ENCODE peak calls at places on chromosomes 5 and 9, in eight cellular contexts. One of them, this sample, is unnamed.
A peak's percentile ranks its signal among the peaks of the same experiment; 100 is the strongest.

GRCh38 chr5:174719211-174719610 is 5.2 kb upstream of the MSX2 start:
- DNase-seq in colonic mucosa: no peak
- DNase-seq in adrenal gland: no peak
- DNase-seq in CD8-positive, alpha-beta T cell: no peak
- DNase-seq in IMR-90: no peak
- DNase-seq in upper lobe of right lung: no peak
- DNase-seq in MM.1S: no peak
- DNase-seq in sigmoid colon: no peak
- DNase-seq in this sample: no peak

GRCh38 chr5:82975812-82976211 is 101.4 kb downstream of the TMEM167A start:
- DNase-seq in sigmoid colon: no peak
- DNase-seq in MM.1S: no peak
- DNase-seq in adrenal gland: no peak
- DNase-seq in CD8-positive, alpha-beta T cell: no peak
- DNase-seq in IMR-90: no peak
- DNase-seq in colonic mucosa: no peak
- DNase-seq in upper lobe of right lung: no peak
- DNase-seq in this sample: no peak

GRCh38 chr9:107489144-107489673 is 360 bp downstream of the KLF4 start:
- DNase-seq in MM.1S: no peak
- DNase-seq in adrenal gland: peak; percentile 47
- DNase-seq in CD8-positive, alpha-beta T cell: no peak
- DNase-seq in IMR-90: no peak
- DNase-seq in sigmoid colon: no peak
- DNase-seq in upper lobe of right lung: no peak
- DNase-seq in colonic mucosa: no peak
- DNase-seq in this sample: no peak

GRCh38 chr9:19371942-19372341 is 8.1 kb downstream of the RPS6 start:
- DNase-seq in IMR-90: no peak
- DNase-seq in CD8-positive, alpha-beta T cell: no peak
- DNase-seq in upper lobe of right lung: no peak
- DNase-seq in sigmoid colon: no peak
- DNase-seq in MM.1S: no peak
- DNase-seq in adrenal gland: no peak
- DNase-seq in colonic mucosa: no peak
- DNase-seq in this sample: no peak

GRCh38 chr5:16392718-16393117 is 72.9 kb downstream of the ZNF622 start:
- DNase-seq in upper lobe of right lung: no peak
- DNase-seq in CD8-positive, alpha-beta T cell: no peak
- DNase-seq in sigmoid colon: no peak
- DNase-seq in adrenal gland: no peak
- DNase-seq in IMR-90: no peak
- DNase-seq in MM.1S: no peak
- DNase-seq in colonic mucosa: no peak
- DNase-seq in this sample: no peak

GRCh38 chr5:18466731-18467130 is 832.5 kb downstream of the TAF11L14 start:
- DNase-seq in colonic mucosa: no peak
- DNase-seq in adrenal gland: no peak
- DNase-seq in CD8-positive, alpha-beta T cell: no peak
- DNase-seq in sigmoid colon: no peak
- DNase-seq in MM.1S: no peak
- DNase-seq in IMR-90: no peak
- DNase-seq in upper lobe of right lung: no peak
- DNase-seq in this sample: no peak

GRCh38 chr9:123928471-123929176 is 1.3 kb downstream of the DENND1A start:
- DNase-seq in sigmoid colon: no peak
- DNase-seq in adrenal gland: no peak
- DNase-seq in CD8-positive, alpha-beta T cell: no peak
- DNase-seq in MM.1S: peak; percentile 19
- DNase-seq in IMR-90: peak; percentile 41
- DNase-seq in upper lobe of right lung: no peak
- DNase-seq in colonic mucosa: peak; percentile 36
- DNase-seq in this sample: no peak

GRCh38 chr5:170809551-170809950 is 26.0 kb downstream of the GABRP start:
- DNase-seq in IMR-90: peak; percentile 71
- DNase-seq in MM.1S: peak; percentile 76
- DNase-seq in colonic mucosa: no peak
- DNase-seq in adrenal gland: peak; percentile 39
- DNase-seq in upper lobe of right lung: no peak
- DNase-seq in sigmoid colon: no peak
- DNase-seq in CD8-positive, alpha-beta T cell: no peak
- DNase-seq in this sample: peak; percentile 7

GRCh38 chr9:36948051-36948450 is 86.0 kb downstream of the PAX5 start:
- DNase-seq in CD8-positive, alpha-beta T cell: no peak
- DNase-seq in upper lobe of right lung: peak; percentile 51
- DNase-seq in colonic mucosa: no peak
- DNase-seq in IMR-90: no peak
- DNase-seq in sigmoid colon: peak; percentile 47
- DNase-seq in MM.1S: no peak
- DNase-seq in adrenal gland: no peak
- DNase-seq in this sample: no peak

GRCh38 chr9:123358181-123358894 is 2.3 kb downstream of the CRB2 start:
- DNase-seq in colonic mucosa: no peak
- DNase-seq in sigmoid colon: no peak
- DNase-seq in MM.1S: no peak
- DNase-seq in CD8-positive, alpha-beta T cell: no peak
- DNase-seq in upper lobe of right lung: no peak
- DNase-seq in IMR-90: no peak
- DNase-seq in adrenal gland: no peak
- DNase-seq in this sample: no peak

GRCh38 chr5:93503598-93504067 is 77.4 kb downstream of the NR2F1-AS1 start:
- DNase-seq in sigmoid colon: no peak
- DNase-seq in MM.1S: no peak
- DNase-seq in IMR-90: peak; percentile 97
- DNase-seq in colonic mucosa: no peak
- DNase-seq in adrenal gland: no peak
- DNase-seq in upper lobe of right lung: no peak
- DNase-seq in CD8-positive, alpha-beta T cell: no peak
- DNase-seq in this sample: no peak

GRCh38 chr5:114447084-114447773 is 85.4 kb downstream of the KCNN2 start:
- DNase-seq in adrenal gland: no peak
- DNase-seq in CD8-positive, alpha-beta T cell: no peak
- DNase-seq in MM.1S: peak; percentile 12
- DNase-seq in sigmoid colon: no peak
- DNase-seq in IMR-90: peak; percentile 3
- DNase-seq in colonic mucosa: no peak
- DNase-seq in upper lobe of right lung: no peak
- DNase-seq in this sample: no peak

GRCh38 chr5:33936004-33936380 is 194 bp upstream of the RXFP3 start:
- DNase-seq in sigmoid colon: no peak
- DNase-seq in adrenal gland: peak; percentile 71
- DNase-seq in upper lobe of right lung: peak; percentile 73
- DNase-seq in IMR-90: peak; percentile 54
- DNase-seq in MM.1S: peak; percentile 21
- DNase-seq in CD8-positive, alpha-beta T cell: peak; percentile 5
- DNase-seq in colonic mucosa: peak; percentile 31
- DNase-seq in this sample: no peak

GRCh38 chr9:134928796-134929559 is 11.3 kb upstream of the FCN1 start:
- DNase-seq in sigmoid colon: peak; percentile 78
- DNase-seq in colonic mucosa: no peak
- DNase-seq in adrenal gland: no peak
- DNase-seq in IMR-90: no peak
- DNase-seq in CD8-positive, alpha-beta T cell: no peak
- DNase-seq in upper lobe of right lung: peak; percentile 74
- DNase-seq in MM.1S: no peak
- DNase-seq in this sample: no peak

GRCh38 chr5:39414429-39414828 is 10.4 kb downstream of the DAB2 start:
- DNase-seq in IMR-90: peak; percentile 52
- DNase-seq in colonic mucosa: no peak
- DNase-seq in adrenal gland: no peak
- DNase-seq in CD8-positive, alpha-beta T cell: no peak
- DNase-seq in MM.1S: no peak
- DNase-seq in upper lobe of right lung: no peak
- DNase-seq in sigmoid colon: no peak
- DNase-seq in this sample: no peak

GRCh38 chr5:39411985-39412384 is 12.8 kb downstream of the DAB2 start:
- DNase-seq in adrenal gland: no peak
- DNase-seq in MM.1S: no peak
- DNase-seq in colonic mucosa: no peak
- DNase-seq in upper lobe of right lung: no peak
- DNase-seq in sigmoid colon: no peak
- DNase-seq in CD8-positive, alpha-beta T cell: no peak
- DNase-seq in IMR-90: no peak
- DNase-seq in this sample: no peak

GRCh38 chr5:39415186-39415585 is 9.6 kb downstream of the DAB2 start:
- DNase-seq in upper lobe of right lung: no peak
- DNase-seq in IMR-90: no peak
- DNase-seq in adrenal gland: no peak
- DNase-seq in sigmoid colon: no peak
- DNase-seq in MM.1S: no peak
- DNase-seq in CD8-positive, alpha-beta T cell: no peak
- DNase-seq in colonic mucosa: no peak
- DNase-seq in this sample: no peak

GRCh38 chr5:39411051-39411450 is 13.7 kb downstream of the DAB2 start:
- DNase-seq in sigmoid colon: no peak
- DNase-seq in adrenal gland: no peak
- DNase-seq in IMR-90: peak; percentile 84
- DNase-seq in CD8-positive, alpha-beta T cell: no peak
- DNase-seq in upper lobe of right lung: no peak
- DNase-seq in colonic mucosa: no peak
- DNase-seq in MM.1S: no peak
- DNase-seq in this sample: no peak

GRCh38 chr5:39412995-39413394 is 11.8 kb downstream of the DAB2 start:
- DNase-seq in MM.1S: no peak
- DNase-seq in sigmoid colon: no peak
- DNase-seq in adrenal gland: peak; percentile 56
- DNase-seq in IMR-90: no peak
- DNase-seq in colonic mucosa: no peak
- DNase-seq in upper lobe of right lung: no peak
- DNase-seq in CD8-positive, alpha-beta T cell: no peak
- DNase-seq in this sample: no peak
- H3K4me3 ChIP-seq in MM.1S: no peak overlapping the region
- H3K4me3 ChIP-seq in sigmoid colon: no peak overlapping the region
- H3K4me3 ChIP-seq in adrenal gland: no peak overlapping the region
- H3K4me3 ChIP-seq in IMR-90: no peak overlapping the region
- H3K4me3 ChIP-seq in colonic mucosa: no peak overlapping the region
- H3K4me3 ChIP-seq in upper lobe of right lung: no peak overlapping the region
- H3K4me3 ChIP-seq in CD8-positive, alpha-beta T cell: no peak overlapping the region
- H3K4me3 ChIP-seq in this sample: no peak overlapping the region

DNA sequence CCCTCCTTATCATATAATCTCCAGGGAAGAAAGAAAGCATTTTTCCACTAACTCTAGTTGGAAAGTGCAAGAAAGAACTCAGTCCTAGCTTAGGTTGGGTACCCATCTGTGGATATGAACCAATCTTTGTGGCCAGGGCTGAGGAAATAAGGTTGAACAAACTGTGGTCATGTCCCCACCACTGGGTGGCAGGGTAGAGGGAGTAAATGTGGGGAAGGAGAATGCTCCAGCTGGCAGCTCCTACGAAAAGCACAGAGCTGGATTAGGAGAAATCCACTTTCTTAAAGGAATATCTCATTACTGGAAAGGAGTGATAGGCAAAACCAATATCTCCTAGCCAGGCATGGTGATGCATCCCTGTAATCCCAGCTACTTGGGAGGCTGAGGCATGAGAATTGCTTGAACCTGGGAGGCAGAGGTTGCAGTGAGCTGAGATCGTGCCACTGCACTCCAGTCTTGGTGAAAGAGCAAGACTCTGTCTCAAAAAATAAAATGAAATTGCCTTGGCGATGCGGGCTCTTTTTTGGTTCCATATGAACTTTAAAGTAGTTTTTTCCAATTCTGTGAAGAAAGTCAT is 175.1 kb downstream of the CCDC192 start:
- DNase-seq in MM.1S: peak; percentile 19
- DNase-seq in CD8-positive, alpha-beta T cell: no peak
- DNase-seq in sigmoid colon: no peak
- DNase-seq in IMR-90: peak; percentile 57
- DNase-seq in upper lobe of right lung: peak; percentile 62
- DNase-seq in colonic mucosa: peak; percentile 81
- DNase-seq in adrenal gland: peak; percentile 53
- DNase-seq in this sample: no peak
- TF ChIP-seq CTCF in MM.1S: peak; percentile 47
- TF ChIP-seq CTCF in CD8-positive, alpha-beta T cell: no peak
- TF ChIP-seq CTCF in sigmoid colon: peak; percentile 14
- TF ChIP-seq CTCF in IMR-90: peak; percentile 63
- TF ChIP-seq CTCF in upper lobe of right lung: peak; percentile 56
- TF ChIP-seq CTCF in colonic mucosa: no peak
- TF ChIP-seq CTCF in adrenal gland: peak; percentile 41
- TF ChIP-seq CTCF in this sample: peak; percentile 48

GRCh38 chr5:115577741-115578140 is 24.5 kb downstream of the TICAM2 start:
- DNase-seq in CD8-positive, alpha-beta T cell: no peak
- DNase-seq in IMR-90: no peak
- DNase-seq in sigmoid colon: no peak
- DNase-seq in upper lobe of right lung: no peak
- DNase-seq in adrenal gland: no peak
- DNase-seq in MM.1S: no peak
- DNase-seq in colonic mucosa: no peak
- DNase-seq in this sample: peak; percentile 65

GRCh38 chr5:115579216-115579615 is 23.1 kb downstream of the TICAM2 start:
- DNase-seq in CD8-positive, alpha-beta T cell: no peak
- DNase-seq in upper lobe of right lung: no peak
- DNase-seq in colonic mucosa: no peak
- DNase-seq in adrenal gland: no peak
- DNase-seq in MM.1S: no peak
- DNase-seq in sigmoid colon: no peak
- DNase-seq in IMR-90: no peak
- DNase-seq in this sample: no peak

GRCh38 chr5:115578657-115579056 is 23.6 kb downstream of the TICAM2 start:
- DNase-seq in IMR-90: no peak
- DNase-seq in adrenal gland: no peak
- DNase-seq in CD8-positive, alpha-beta T cell: no peak
- DNase-seq in colonic mucosa: no peak
- DNase-seq in MM.1S: no peak
- DNase-seq in upper lobe of right lung: no peak
- DNase-seq in sigmoid colon: no peak
- DNase-seq in this sample: no peak

GRCh38 chr5:115580941-115581340 is 21.3 kb downstream of the TICAM2 start:
- DNase-seq in adrenal gland: no peak
- DNase-seq in upper lobe of right lung: no peak
- DNase-seq in CD8-positive, alpha-beta T cell: no peak
- DNase-seq in colonic mucosa: no peak
- DNase-seq in sigmoid colon: no peak
- DNase-seq in MM.1S: no peak
- DNase-seq in IMR-90: no peak
- DNase-seq in this sample: no peak

DNA sequence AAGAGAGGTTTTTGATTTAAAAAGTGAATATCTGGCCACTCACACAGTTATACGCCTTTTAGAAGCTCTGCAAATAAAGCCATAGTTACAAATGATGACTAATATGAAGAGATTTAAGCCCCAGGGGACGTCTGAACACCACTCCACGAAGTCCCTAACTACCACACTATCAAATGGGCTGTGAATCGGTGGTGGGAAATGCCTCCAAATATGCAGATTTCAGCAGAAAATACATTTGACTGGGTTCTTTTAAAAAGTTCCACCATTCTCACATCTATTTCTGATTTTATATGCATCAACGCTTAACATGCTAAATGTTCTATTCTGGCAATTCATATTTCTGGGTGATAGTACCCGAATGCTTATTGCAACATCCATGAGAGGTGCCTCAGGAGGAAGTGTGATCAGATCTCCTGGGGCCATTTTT is 22.5 kb downstream of the TICAM2 start:
- DNase-seq in MM.1S: no peak
- DNase-seq in adrenal gland: no peak
- DNase-seq in colonic mucosa: no peak
- DNase-seq in sigmoid colon: no peak
- DNase-seq in CD8-positive, alpha-beta T cell: no peak
- DNase-seq in IMR-90: no peak
- DNase-seq in upper lobe of right lung: no peak
- DNase-seq in this sample: no peak
- H3K4me3 ChIP-seq in MM.1S: no peak overlapping the region
- H3K4me3 ChIP-seq in adrenal gland: no peak overlapping the region
- H3K4me3 ChIP-seq in colonic mucosa: no peak overlapping the region
- H3K4me3 ChIP-seq in sigmoid colon: no peak overlapping the region
- H3K4me3 ChIP-seq in CD8-positive, alpha-beta T cell: no peak overlapping the region
- H3K4me3 ChIP-seq in IMR-90: no peak overlapping the region
- H3K4me3 ChIP-seq in upper lobe of right lung: no peak overlapping the region
- H3K4me3 ChIP-seq in this sample: no peak overlapping the region

GRCh38 chr9:93193373-93193725 is 9.4 kb downstream of the WNK2 start:
- DNase-seq in upper lobe of right lung: no peak
- DNase-seq in IMR-90: no peak
- DNase-seq in CD8-positive, alpha-beta T cell: no peak
- DNase-seq in colonic mucosa: peak; percentile 85
- DNase-seq in adrenal gland: no peak
- DNase-seq in MM.1S: no peak
- DNase-seq in sigmoid colon: no peak
- DNase-seq in this sample: no peak
- TF ChIP-seq CTCF in upper lobe of right lung: no peak
- TF ChIP-seq CTCF in IMR-90: no peak
- TF ChIP-seq CTCF in CD8-positive, alpha-beta T cell: no peak
- TF ChIP-seq CTCF in colonic mucosa: no peak
- TF ChIP-seq CTCF in adrenal gland: no peak
- TF ChIP-seq CTCF in MM.1S: no peak
- TF ChIP-seq CTCF in sigmoid colon: no peak
- TF ChIP-seq CTCF in this sample: no peak

This sample was measured in GM12864.